ENCODE peak calls at places on chromosomes 12 and 14, in seven cellular contexts. X is D721Med; I is spleen; M is D341Med; S is AG04449; F is PC-3; G is CD8-positive, alpha-beta memory T cell. E is an unnamed sample.

GRCh38 chr14:52527052-52527451 is 25.3 kb downstream of the TXNDC16 start:
- DNase-seq in X (no peak), I (no peak), M (no peak), S (no peak), F (no peak), G (no peak), E (no peak)

GRCh38 chr12:113697104-113697503 is 225.4 kb upstream of the LHX5 start:
- DNase-seq in X (no peak), I (no peak), M (no peak), S (no peak), F (no peak), G (no peak), E (no peak)

GRCh38 chr14:96105921-96106441 is 66.8 kb downstream of the C14orf132 start:
- DNase-seq in X (no peak), I (no peak), M (no peak), S (no peak), F (no peak), G (no peak), E (no peak)

GRCh38 chr12:50482566-50482965 is 22.2 kb upstream of the DIP2B start:
- DNase-seq in X (no peak), I (no peak), M (no peak), S (no peak), F (peak; percentile 24), G (no peak), E (no peak)

GRCh38 chr12:56206373-56207166 is 15.2 kb downstream of the RNF41 start:
- DNase-seq in X (no peak), I (peak; percentile 78), M (peak; percentile 80), S (no peak), F (peak; percentile 64), G (no peak), E (peak; percentile 56)

GRCh38 chr12:2244013-2244861 is 191.4 kb downstream of the CACNA1C start:
- DNase-seq in X (no peak), I (no peak), M (no peak), S (peak; percentile 90), F (peak; percentile 24), G (no peak), E (no peak)

GRCh38 chr14:24965934-24966593 is 83.9 kb downstream of the STXBP6 start:
- DNase-seq in X (no peak), I (no peak), M (no peak), S (peak; percentile 49), F (no peak), G (no peak), E (no peak)

GRCh38 chr14:65732112-65732511 is 319.6 kb downstream of the FUT8 start:
- DNase-seq in X (no peak), I (no peak), M (no peak), S (no peak), F (peak; percentile 7), G (no peak), E (no peak)

GRCh38 chr14:90439874-90440442 is 43.1 kb downstream of the CALM1 start:
- DNase-seq in X (no peak), I (peak; percentile 34), M (no peak), S (no peak), F (peak; percentile 50), G (no peak), E (no peak)

GRCh38 chr12:608413-608812 is 54.8 kb downstream of the NINJ2 start:
- DNase-seq in X (no peak), I (no peak), M (no peak), S (no peak), F (no peak), G (no peak), E (no peak)

GRCh38 chr14:98408713-98409112 is 863.3 kb downstream of the BCL11B start:
- DNase-seq in X (no peak), I (no peak), M (no peak), S (no peak), F (no peak), G (no peak), E (no peak)

GRCh38 chr12:6526201-6526600 is 8.1 kb upstream of the GAPDH start:
- DNase-seq in X (no peak), I (no peak), M (no peak), S (no peak), F (no peak), G (no peak), E (no peak)

GRCh38 chr14:103624860-103625259 is 4.2 kb upstream of the KLC1 start:
- DNase-seq in X (no peak), I (peak; percentile 89), M (no peak), S (no peak), F (peak; percentile 94), G (no peak), E (no peak)

GRCh38 chr14:50523271-50524041 is 8.9 kb downstream of the MAP4K5 start:
- DNase-seq in X (no peak), I (no peak), M (no peak), S (no peak), F (no peak), G (no peak), E (no peak)

GRCh38 chr14:22536853-22537338 is 52.1 kb downstream of the DAD1 start:
- DNase-seq in X (no peak), I (no peak), M (no peak), S (no peak), F (peak; percentile 98), G (peak; percentile 63), E (peak; percentile 63)